ENCODE peak calls at places on chromosomes 6 and 20, in six cellular contexts. One of them, this sample, is unnamed.
A peak's percentile ranks its signal among the peaks of the same experiment; 100 is the strongest.

GRCh38 chr6:16803294-16804006 is 42.2 kb upstream of the ATXN1 start:
- DNase-seq in A549: no peak
- DNase-seq in activated CD8-positive, alpha-beta memory T cell treated with anti-CD3 and anti-CD28 coated beads for 24 hours: no peak
- DNase-seq in activated CD4-positive, alpha-beta T cell treated with anti-CD3 and anti-CD28 coated beads, Interleukin-2, amount 10 ng/mL, durations not matched to agents 7 days and 5 days: no peak
- DNase-seq in germinal center: no peak
- DNase-seq in ureter: peak; percentile 50
- DNase-seq in this sample: peak; percentile 57

GRCh38 chr20:25587536-25587935 is 2.2 kb upstream of the NINL start:
- DNase-seq in A549: no peak
- DNase-seq in germinal center: no peak
- DNase-seq in activated CD4-positive, alpha-beta T cell treated with anti-CD3 and anti-CD28 coated beads, Interleukin-2, amount 10 ng/mL, durations not matched to agents 7 days and 5 days: no peak
- DNase-seq in ureter: no peak
- DNase-seq in activated CD8-positive, alpha-beta memory T cell treated with anti-CD3 and anti-CD28 coated beads for 24 hours: no peak
- DNase-seq in this sample: no peak

GRCh38 chr6:501891-502601 is 110.5 kb downstream of the IRF4 start:
- DNase-seq in activated CD8-positive, alpha-beta memory T cell treated with anti-CD3 and anti-CD28 coated beads for 24 hours: peak; percentile 85
- DNase-seq in activated CD4-positive, alpha-beta T cell treated with anti-CD3 and anti-CD28 coated beads, Interleukin-2, amount 10 ng/mL, durations not matched to agents 7 days and 5 days: peak; percentile 68
- DNase-seq in ureter: no peak
- DNase-seq in germinal center: peak; percentile 47
- DNase-seq in A549: no peak
- DNase-seq in this sample: no peak

GRCh38 chr20:58971429-58971828 is 9.6 kb upstream of the NELFCD start:
- DNase-seq in A549: no peak
- DNase-seq in activated CD8-positive, alpha-beta memory T cell treated with anti-CD3 and anti-CD28 coated beads for 24 hours: peak; percentile 21
- DNase-seq in ureter: no peak
- DNase-seq in activated CD4-positive, alpha-beta T cell treated with anti-CD3 and anti-CD28 coated beads, Interleukin-2, amount 10 ng/mL, durations not matched to agents 7 days and 5 days: no peak
- DNase-seq in germinal center: no peak
- DNase-seq in this sample: no peak

GRCh38 chr6:80477591-80478370 is 371.3 kb downstream of the BCKDHB start:
- DNase-seq in ureter: no peak
- DNase-seq in activated CD4-positive, alpha-beta T cell treated with anti-CD3 and anti-CD28 coated beads, Interleukin-2, amount 10 ng/mL, durations not matched to agents 7 days and 5 days: no peak
- DNase-seq in A549: no peak
- DNase-seq in activated CD8-positive, alpha-beta memory T cell treated with anti-CD3 and anti-CD28 coated beads for 24 hours: no peak
- DNase-seq in germinal center: no peak
- DNase-seq in this sample: no peak

GRCh38 chr6:38818691-38819090 is 103.6 kb downstream of the DNAH8 start:
- DNase-seq in germinal center: no peak
- DNase-seq in ureter: no peak
- DNase-seq in activated CD8-positive, alpha-beta memory T cell treated with anti-CD3 and anti-CD28 coated beads for 24 hours: no peak
- DNase-seq in activated CD4-positive, alpha-beta T cell treated with anti-CD3 and anti-CD28 coated beads, Interleukin-2, amount 10 ng/mL, durations not matched to agents 7 days and 5 days: no peak
- DNase-seq in A549: no peak
- DNase-seq in this sample: no peak

GRCh38 chr6:766625-767024 is 73.7 kb upstream of the EXOC2 start:
- DNase-seq in ureter: no peak
- DNase-seq in germinal center: no peak
- DNase-seq in activated CD4-positive, alpha-beta T cell treated with anti-CD3 and anti-CD28 coated beads, Interleukin-2, amount 10 ng/mL, durations not matched to agents 7 days and 5 days: no peak
- DNase-seq in activated CD8-positive, alpha-beta memory T cell treated with anti-CD3 and anti-CD28 coated beads for 24 hours: no peak
- DNase-seq in A549: no peak
- DNase-seq in this sample: no peak

GRCh38 chr6:2990179-2990931 is 9.3 kb upstream of the NQO2 start:
- DNase-seq in A549: no peak
- DNase-seq in activated CD4-positive, alpha-beta T cell treated with anti-CD3 and anti-CD28 coated beads, Interleukin-2, amount 10 ng/mL, durations not matched to agents 7 days and 5 days: peak; percentile 27
- DNase-seq in germinal center: no peak
- DNase-seq in ureter: peak; percentile 49
- DNase-seq in activated CD8-positive, alpha-beta memory T cell treated with anti-CD3 and anti-CD28 coated beads for 24 hours: peak; percentile 65
- DNase-seq in this sample: peak; percentile 49

GRCh38 chr6:124967444-124967843 is 5.2 kb downstream of the RNF217 start:
- DNase-seq in germinal center: no peak
- DNase-seq in A549: no peak
- DNase-seq in activated CD8-positive, alpha-beta memory T cell treated with anti-CD3 and anti-CD28 coated beads for 24 hours: no peak
- DNase-seq in activated CD4-positive, alpha-beta T cell treated with anti-CD3 and anti-CD28 coated beads, Interleukin-2, amount 10 ng/mL, durations not matched to agents 7 days and 5 days: no peak
- DNase-seq in ureter: no peak
- DNase-seq in this sample: no peak

GRCh38 chr20:3679749-3680700 is 1.8 kb downstream of the ADAM33 start:
- DNase-seq in germinal center: no peak
- DNase-seq in activated CD8-positive, alpha-beta memory T cell treated with anti-CD3 and anti-CD28 coated beads for 24 hours: no peak
- DNase-seq in activated CD4-positive, alpha-beta T cell treated with anti-CD3 and anti-CD28 coated beads, Interleukin-2, amount 10 ng/mL, durations not matched to agents 7 days and 5 days: no peak
- DNase-seq in ureter: no peak
- DNase-seq in A549: no peak
- DNase-seq in this sample: no peak

GRCh38 chr6:52457096-52457495 is 37.0 kb downstream of the EFHC1 start:
- DNase-seq in activated CD4-positive, alpha-beta T cell treated with anti-CD3 and anti-CD28 coated beads, Interleukin-2, amount 10 ng/mL, durations not matched to agents 7 days and 5 days: no peak
- DNase-seq in ureter: no peak
- DNase-seq in A549: no peak
- DNase-seq in germinal center: no peak
- DNase-seq in activated CD8-positive, alpha-beta memory T cell treated with anti-CD3 and anti-CD28 coated beads for 24 hours: no peak
- DNase-seq in this sample: no peak

GRCh38 chr20:35091808-35092523 is 641 bp downstream of the TRPC4AP start:
- DNase-seq in germinal center: peak; percentile 14
- DNase-seq in ureter: peak; percentile 52
- DNase-seq in A549: no peak
- DNase-seq in activated CD4-positive, alpha-beta T cell treated with anti-CD3 and anti-CD28 coated beads, Interleukin-2, amount 10 ng/mL, durations not matched to agents 7 days and 5 days: peak; percentile 16
- DNase-seq in activated CD8-positive, alpha-beta memory T cell treated with anti-CD3 and anti-CD28 coated beads for 24 hours: no peak
- DNase-seq in this sample: no peak

GRCh38 chr6:150567360-150567759 is 32.3 kb upstream of the PLEKHG1 start:
- DNase-seq in activated CD4-positive, alpha-beta T cell treated with anti-CD3 and anti-CD28 coated beads, Interleukin-2, amount 10 ng/mL, durations not matched to agents 7 days and 5 days: no peak
- DNase-seq in A549: no peak
- DNase-seq in activated CD8-positive, alpha-beta memory T cell treated with anti-CD3 and anti-CD28 coated beads for 24 hours: no peak
- DNase-seq in ureter: no peak
- DNase-seq in germinal center: no peak
- DNase-seq in this sample: no peak

GRCh38 chr20:6708010-6708409 is 59.5 kb upstream of the BMP2 start:
- DNase-seq in A549: no peak
- DNase-seq in activated CD8-positive, alpha-beta memory T cell treated with anti-CD3 and anti-CD28 coated beads for 24 hours: no peak
- DNase-seq in activated CD4-positive, alpha-beta T cell treated with anti-CD3 and anti-CD28 coated beads, Interleukin-2, amount 10 ng/mL, durations not matched to agents 7 days and 5 days: no peak
- DNase-seq in germinal center: no peak
- DNase-seq in ureter: peak; percentile 60
- DNase-seq in this sample: no peak

GRCh38 chr6:165770430-165771082 is 107.5 kb upstream of the PDE10A start:
- DNase-seq in activated CD8-positive, alpha-beta memory T cell treated with anti-CD3 and anti-CD28 coated beads for 24 hours: no peak
- DNase-seq in activated CD4-positive, alpha-beta T cell treated with anti-CD3 and anti-CD28 coated beads, Interleukin-2, amount 10 ng/mL, durations not matched to agents 7 days and 5 days: no peak
- DNase-seq in A549: no peak
- DNase-seq in ureter: no peak
- DNase-seq in germinal center: no peak
- DNase-seq in this sample: no peak

GRCh38 chr20:20472690-20473274 is 104.9 kb downstream of the INSM1 start:
- DNase-seq in activated CD8-positive, alpha-beta memory T cell treated with anti-CD3 and anti-CD28 coated beads for 24 hours: no peak
- DNase-seq in ureter: no peak
- DNase-seq in germinal center: no peak
- DNase-seq in A549: no peak
- DNase-seq in activated CD4-positive, alpha-beta T cell treated with anti-CD3 and anti-CD28 coated beads, Interleukin-2, amount 10 ng/mL, durations not matched to agents 7 days and 5 days: no peak
- DNase-seq in this sample: no peak

GRCh38 chr20:24451992-24452391 is 17.4 kb upstream of the SYNDIG1 start:
- DNase-seq in activated CD4-positive, alpha-beta T cell treated with anti-CD3 and anti-CD28 coated beads, Interleukin-2, amount 10 ng/mL, durations not matched to agents 7 days and 5 days: no peak
- DNase-seq in ureter: no peak
- DNase-seq in germinal center: no peak
- DNase-seq in A549: no peak
- DNase-seq in activated CD8-positive, alpha-beta memory T cell treated with anti-CD3 and anti-CD28 coated beads for 24 hours: no peak
- DNase-seq in this sample: no peak

GRCh38 chr6:42795651-42796050 is 13.8 kb downstream of the BICRAL start:
- DNase-seq in activated CD8-positive, alpha-beta memory T cell treated with anti-CD3 and anti-CD28 coated beads for 24 hours: no peak
- DNase-seq in germinal center: no peak
- DNase-seq in A549: no peak
- DNase-seq in activated CD4-positive, alpha-beta T cell treated with anti-CD3 and anti-CD28 coated beads, Interleukin-2, amount 10 ng/mL, durations not matched to agents 7 days and 5 days: no peak
- DNase-seq in ureter: no peak
- DNase-seq in this sample: no peak

GRCh38 chr6:106787327-106788196 is 158.2 kb downstream of the QRSL1 start:
- DNase-seq in A549: peak; percentile 22
- DNase-seq in activated CD8-positive, alpha-beta memory T cell treated with anti-CD3 and anti-CD28 coated beads for 24 hours: no peak
- DNase-seq in germinal center: no peak
- DNase-seq in ureter: no peak
- DNase-seq in activated CD4-positive, alpha-beta T cell treated with anti-CD3 and anti-CD28 coated beads, Interleukin-2, amount 10 ng/mL, durations not matched to agents 7 days and 5 days: no peak
- DNase-seq in this sample: no peak

GRCh38 chr20:59770270-59770669 is 163.2 kb downstream of the SYCP2 start:
- DNase-seq in activated CD4-positive, alpha-beta T cell treated with anti-CD3 and anti-CD28 coated beads, Interleukin-2, amount 10 ng/mL, durations not matched to agents 7 days and 5 days: no peak
- DNase-seq in A549: no peak
- DNase-seq in activated CD8-positive, alpha-beta memory T cell treated with anti-CD3 and anti-CD28 coated beads for 24 hours: no peak
- DNase-seq in ureter: no peak
- DNase-seq in germinal center: no peak
- DNase-seq in this sample: no peak

GRCh38 chr20:3405696-3406358 is 1.6 kb downstream of the DNAAF9 start:
- DNase-seq in germinal center: no peak
- DNase-seq in activated CD4-positive, alpha-beta T cell treated with anti-CD3 and anti-CD28 coated beads, Interleukin-2, amount 10 ng/mL, durations not matched to agents 7 days and 5 days: no peak
- DNase-seq in A549: no peak
- DNase-seq in ureter: no peak
- DNase-seq in activated CD8-positive, alpha-beta memory T cell treated with anti-CD3 and anti-CD28 coated beads for 24 hours: no peak
- DNase-seq in this sample: no peak

GRCh38 chr6:155706341-155706740 is 250.7 kb upstream of the NOX3 start:
- DNase-seq in activated CD8-positive, alpha-beta memory T cell treated with anti-CD3 and anti-CD28 coated beads for 24 hours: no peak
- DNase-seq in A549: no peak
- DNase-seq in ureter: no peak
- DNase-seq in activated CD4-positive, alpha-beta T cell treated with anti-CD3 and anti-CD28 coated beads, Interleukin-2, amount 10 ng/mL, durations not matched to agents 7 days and 5 days: no peak
- DNase-seq in germinal center: no peak
- DNase-seq in this sample: no peak

GRCh38 chr20:31856516-31856915 is 11.1 kb upstream of the FOXS1 start:
- DNase-seq in germinal center: no peak
- DNase-seq in activated CD4-positive, alpha-beta T cell treated with anti-CD3 and anti-CD28 coated beads, Interleukin-2, amount 10 ng/mL, durations not matched to agents 7 days and 5 days: no peak
- DNase-seq in activated CD8-positive, alpha-beta memory T cell treated with anti-CD3 and anti-CD28 coated beads for 24 hours: no peak
- DNase-seq in A549: no peak
- DNase-seq in ureter: no peak
- DNase-seq in this sample: no peak

GRCh38 chr6:151358475-151358874 is 32.9 kb downstream of the ZBTB2 start:
- DNase-seq in ureter: no peak
- DNase-seq in germinal center: no peak
- DNase-seq in activated CD4-positive, alpha-beta T cell treated with anti-CD3 and anti-CD28 coated beads, Interleukin-2, amount 10 ng/mL, durations not matched to agents 7 days and 5 days: no peak
- DNase-seq in A549: no peak
- DNase-seq in activated CD8-positive, alpha-beta memory T cell treated with anti-CD3 and anti-CD28 coated beads for 24 hours: no peak
- DNase-seq in this sample: no peak

GRCh38 chr20:1357921-1358671 is 29.2 kb upstream of the SDCBP2 start:
- DNase-seq in activated CD4-positive, alpha-beta T cell treated with anti-CD3 and anti-CD28 coated beads, Interleukin-2, amount 10 ng/mL, durations not matched to agents 7 days and 5 days: peak; percentile 34
- DNase-seq in germinal center: no peak
- DNase-seq in A549: no peak
- DNase-seq in activated CD8-positive, alpha-beta memory T cell treated with anti-CD3 and anti-CD28 coated beads for 24 hours: peak; percentile 71
- DNase-seq in ureter: no peak
- DNase-seq in this sample: no peak

GRCh38 chr6:118551063-118551672 is 3.1 kb downstream of the PLN start:
- DNase-seq in ureter: no peak
- DNase-seq in activated CD8-positive, alpha-beta memory T cell treated with anti-CD3 and anti-CD28 coated beads for 24 hours: no peak
- DNase-seq in germinal center: peak; percentile 24
- DNase-seq in A549: peak; percentile 17
- DNase-seq in activated CD4-positive, alpha-beta T cell treated with anti-CD3 and anti-CD28 coated beads, Interleukin-2, amount 10 ng/mL, durations not matched to agents 7 days and 5 days: no peak
- DNase-seq in this sample: no peak

GRCh38 chr6:43966806-43967575 is 160.3 kb downstream of the MRPL14 start:
- DNase-seq in ureter: peak; percentile 24
- DNase-seq in A549: no peak
- DNase-seq in germinal center: no peak
- DNase-seq in activated CD4-positive, alpha-beta T cell treated with anti-CD3 and anti-CD28 coated beads, Interleukin-2, amount 10 ng/mL, durations not matched to agents 7 days and 5 days: no peak
- DNase-seq in activated CD8-positive, alpha-beta memory T cell treated with anti-CD3 and anti-CD28 coated beads for 24 hours: peak; percentile 41
- DNase-seq in this sample: no peak

GRCh38 chr6:111041917-111042316 is 45.4 kb upstream of the SLC16A10 start:
- DNase-seq in A549: no peak
- DNase-seq in activated CD4-positive, alpha-beta T cell treated with anti-CD3 and anti-CD28 coated beads, Interleukin-2, amount 10 ng/mL, durations not matched to agents 7 days and 5 days: no peak
- DNase-seq in germinal center: no peak
- DNase-seq in activated CD8-positive, alpha-beta memory T cell treated with anti-CD3 and anti-CD28 coated beads for 24 hours: no peak
- DNase-seq in ureter: no peak
- DNase-seq in this sample: no peak

GRCh38 chr20:8301655-8302054 is 169.6 kb downstream of the PLCB1 start:
- DNase-seq in activated CD4-positive, alpha-beta T cell treated with anti-CD3 and anti-CD28 coated beads, Interleukin-2, amount 10 ng/mL, durations not matched to agents 7 days and 5 days: no peak
- DNase-seq in germinal center: no peak
- DNase-seq in ureter: no peak
- DNase-seq in activated CD8-positive, alpha-beta memory T cell treated with anti-CD3 and anti-CD28 coated beads for 24 hours: no peak
- DNase-seq in A549: no peak
- DNase-seq in this sample: no peak